ENCODE peak calls at places on chromosomes 4 and X, in five cellular contexts. A is hepatocyte, G is endodermal cell, B is fibroblast of lung, F is transverse colon. Y is an unnamed sample.

GRCh38 chr4:19850909-19851308 is 400.8 kb upstream of the SLIT2 start:
- DNase-seq in A (no peak), G (no peak), B (peak; percentile 95), F (no peak), Y (peak; percentile 62)

GRCh38 chr4:3031357-3032064 is 42.8 kb downstream of the HTT-AS start:
- DNase-seq in A (no peak), G (no peak), B (no peak), F (no peak), Y (peak; percentile 65)

GRCh38 chrX:66633541-66633940 is 5.3 kb downstream of the EDA2R start:
- DNase-seq in A (no peak), G (no peak), B (peak; percentile 87), F (no peak), Y (peak; percentile 29)

GRCh38 chr4:38673109-38673978 is 9.3 kb downstream of the KLF3 start:
- DNase-seq in A (peak; percentile 70), G (peak; percentile 55), B (peak; percentile 34), F (peak; percentile 93), Y (peak; percentile 77)

GRCh38 chrX:53374222-53374820 is 48.1 kb downstream of the SMC1A start:
- DNase-seq in A (no peak), G (no peak), B (peak; percentile 32), F (no peak), Y (peak; percentile 82)

GRCh38 chr4:20356565-20356964 is 104.9 kb downstream of the SLIT2 start:
- DNase-seq in A (no peak), G (no peak), B (peak; percentile 45), F (no peak), Y (no peak)

GRCh38 chr4:83067058-83067639 is 32.2 kb downstream of the COPS4 start:
- DNase-seq in A (no peak), G (no peak), B (no peak), F (no peak), Y (no peak)

GRCh38 chrX:10106801-10107200 is 50.0 kb upstream of the CLCN4 start:
- DNase-seq in A (no peak), G (no peak), B (no peak), F (peak; percentile 46), Y (no peak)

GRCh38 chr4:145679520-145679919 is 426 bp upstream of the C4orf51 start:
- DNase-seq in A (peak; percentile 71), G (no peak), B (peak; percentile 95), F (no peak), Y (peak; percentile 86)

GRCh38 chr4:17385403-17385802 is 126.5 kb downstream of the QDPR start:
- DNase-seq in A (peak; percentile 7), G (no peak), B (peak; percentile 38), F (no peak), Y (peak; percentile 67)

GRCh38 chr4:168074861-168075260 is 17.5 kb upstream of the ANXA10 start:
- DNase-seq in A (no peak), G (no peak), B (no peak), F (no peak), Y (no peak)

GRCh38 chr4:40305329-40306193 is 29.6 kb upstream of the CHRNA9 start:
- DNase-seq in A (no peak), G (no peak), B (no peak), F (peak; percentile 44), Y (no peak)

GRCh38 chr4:77308843-77309242 is 151.8 kb downstream of the CCNG2 start:
- DNase-seq in A (peak; percentile 30), G (no peak), B (peak; percentile 16), F (no peak), Y (peak; percentile 52)

GRCh38 chrX:123846598-123847038 is 13.2 kb upstream of the XIAP start:
- DNase-seq in A (no peak), G (no peak), B (peak; percentile 90), F (no peak), Y (peak; percentile 63)

GRCh38 chr4:10761903-10762302 is 77.3 kb upstream of the CLNK start:
- DNase-seq in A (no peak), G (no peak), B (peak; percentile 83), F (no peak), Y (no peak)

GRCh38 chr4:111943796-111944203 is 201.5 kb upstream of the FAM241A start:
- DNase-seq in A (peak; percentile 71), G (peak; percentile 86), B (peak; percentile 9), F (peak; percentile 61), Y (no peak)

GRCh38 chr4:154738426-154738825 is 5.4 kb upstream of the LRAT start:
- DNase-seq in A (no peak), G (no peak), B (peak; percentile 25), F (no peak), Y (no peak)

GRCh38 chr4:42618018-42618417 is 38.9 kb downstream of the ATP8A1 start:
- DNase-seq in A (peak; percentile 15), G (no peak), B (no peak), F (peak; percentile 57), Y (no peak)

GRCh38 chr4:82798168-82799005 is at the start of gene SCD5:
- DNase-seq in A (peak; percentile 80), G (peak; percentile 87), B (peak; percentile 84), F (peak; percentile 64), Y (peak; percentile 96)

GRCh38 chr4:82429728-82430192 is 502 bp downstream of the HNRNPDL start:
- DNase-seq in A (no peak), G (no peak), B (peak; percentile 43), F (no peak), Y (no peak)

GRCh38 chr4:174274436-174274835 is 9.0 kb downstream of the FBXO8 start:
- DNase-seq in A (no peak), G (no peak), B (no peak), F (no peak), Y (no peak)

GRCh38 chr4:109979932-109980717 is 67.4 kb downstream of the EGF start:
- DNase-seq in A (peak; percentile 33), G (no peak), B (peak; percentile 89), F (no peak), Y (no peak)

GRCh38 chrX:3518870-3519269 is 172.4 kb upstream of the MXRA5 start:
- DNase-seq in A (peak; percentile 35), G (no peak), B (peak; percentile 96), F (peak; percentile 18), Y (peak; percentile 64)
- H3K4me1 ChIP-seq in A (no peaks in the 10 kb centered on the region), G (no peaks in the 10 kb centered on the region), B (peaks cover 4% of the 10 kb centered on the region), F (no peaks in the 10 kb centered on the region), Y (peaks cover 48% of the 10 kb centered on the region)

DNA sequence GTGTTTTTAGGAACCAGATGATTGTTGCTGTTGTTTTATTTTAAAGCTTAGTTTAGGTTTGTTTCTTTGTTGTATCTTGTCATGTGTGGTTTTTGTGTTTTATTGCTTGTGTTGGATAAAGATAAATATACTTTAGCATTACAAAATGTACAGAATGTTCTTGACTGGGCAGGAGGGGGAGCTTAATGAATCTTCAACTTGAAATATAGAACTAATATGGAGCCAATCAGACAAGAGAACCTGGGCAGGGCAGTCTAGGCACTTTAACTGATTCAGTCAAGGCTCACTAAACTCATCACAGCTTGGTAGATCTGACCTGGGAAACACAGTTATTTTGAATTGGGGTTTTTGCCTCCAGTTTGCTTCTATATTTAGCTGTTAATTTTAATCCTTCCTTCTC is 304.2 kb downstream of the ARHGAP24 start:
- DNase-seq in A (no peak), G (no peak), B (peak; percentile 55), F (no peak), Y (no peak)
- H3K4me3 ChIP-seq in A (peak overlapping the region; percentile 9), G (peak overlapping the region; percentile 74), B (peak overlapping the region; percentile 59), F (peak overlapping the region; percentile 27), Y (peak overlapping the region; percentile 80)

DNA sequence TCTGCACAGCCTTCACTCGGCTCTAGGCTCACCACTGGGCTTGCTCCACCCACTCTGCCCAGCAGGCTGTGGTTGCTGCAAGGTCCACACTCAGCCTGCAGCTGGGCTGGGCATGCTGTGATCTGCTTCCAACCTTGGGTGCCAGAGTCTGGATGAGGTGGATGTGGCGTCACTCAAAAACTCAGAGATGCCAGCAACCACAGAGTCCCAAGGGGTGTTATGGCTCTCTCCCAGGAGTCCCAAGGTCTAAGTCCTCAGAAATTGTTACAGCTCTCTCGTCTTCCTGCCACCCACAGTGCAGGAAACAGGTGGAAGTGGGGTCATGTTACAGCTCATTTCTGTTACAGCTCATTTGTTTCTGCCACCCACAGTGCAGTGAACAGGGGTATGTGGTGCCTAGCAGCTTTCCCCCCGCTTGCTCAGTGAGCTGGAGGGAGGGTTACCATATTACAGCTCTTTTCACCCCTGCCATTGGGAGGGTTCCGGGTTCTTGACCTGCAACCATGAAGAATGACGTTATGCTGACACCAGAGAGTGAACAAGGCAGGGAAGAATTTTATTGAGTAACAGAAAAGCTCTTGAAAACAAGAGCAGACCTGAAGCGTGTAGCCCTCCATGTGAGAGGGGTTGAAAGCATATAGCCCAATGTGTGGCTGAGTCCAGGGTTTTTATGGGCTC is 893.9 kb downstream of the PCDH7 start:
- DNase-seq in A (no peak), G (peak; percentile 54), B (peak; percentile 1), F (no peak), Y (no peak)
- H3K4me1 ChIP-seq in A (no peaks in the 10 kb centered on the region), G (no peaks in the 10 kb centered on the region), B (no peaks in the 10 kb centered on the region), F (no peaks in the 10 kb centered on the region), Y (no peaks in the 10 kb centered on the region)

GRCh38 chr4:95051689-95052026 is 293.9 kb downstream of the BMPR1B start:
- DNase-seq in A (no peak), G (no peak), B (no peak), F (no peak), Y (no peak)
- H3K4me3 ChIP-seq in A (no peak overlapping the region), G (no peak overlapping the region), B (no peak overlapping the region), F (no peak overlapping the region), Y (no peak overlapping the region)

GRCh38 chr4:48082956-48083355 is 51.1 kb downstream of the TXK start:
- DNase-seq in A (no peak), G (no peak), B (no peak), F (no peak), Y (no peak)
- H3K4me1 ChIP-seq in A (peaks cover 12% of the 10 kb centered on the region), G (no peaks in the 10 kb centered on the region), B (no peaks in the 10 kb centered on the region), F (peaks cover 5% of the 10 kb centered on the region), Y (peaks cover 3% of the 10 kb centered on the region)

GRCh38 chr4:7802093-7802726 is 137.5 kb downstream of the AFAP1 start:
- DNase-seq in A (peak; percentile 91), G (peak; percentile 96), B (peak; percentile 77), F (peak; percentile 85), Y (peak; percentile 91)
- H3K4me3 ChIP-seq in A (no peak overlapping the region), G (no peak overlapping the region), B (no peak overlapping the region), F (no peak overlapping the region), Y (no peak overlapping the region)

GRCh38 chrX:39714471-39714870 is 383.3 kb downstream of the BCOR start:
- DNase-seq in A (no peak), G (no peak), B (no peak), F (no peak), Y (no peak)
- H3K4me1 ChIP-seq in A (no peaks in the 10 kb centered on the region), G (no peaks in the 10 kb centered on the region), B (no peaks in the 10 kb centered on the region), F (no peaks in the 10 kb centered on the region), Y (no peaks in the 10 kb centered on the region)

GRCh38 chr4:57614533-57614932 is 504.3 kb upstream of the IGFBP7 start:
- DNase-seq in A (no peak), G (peak; percentile 41), B (no peak), F (no peak), Y (no peak)
- H3K4me3 ChIP-seq in A (no peak overlapping the region), G (no peak overlapping the region), B (no peak overlapping the region), F (no peak overlapping the region), Y (no peak overlapping the region)

DNA sequence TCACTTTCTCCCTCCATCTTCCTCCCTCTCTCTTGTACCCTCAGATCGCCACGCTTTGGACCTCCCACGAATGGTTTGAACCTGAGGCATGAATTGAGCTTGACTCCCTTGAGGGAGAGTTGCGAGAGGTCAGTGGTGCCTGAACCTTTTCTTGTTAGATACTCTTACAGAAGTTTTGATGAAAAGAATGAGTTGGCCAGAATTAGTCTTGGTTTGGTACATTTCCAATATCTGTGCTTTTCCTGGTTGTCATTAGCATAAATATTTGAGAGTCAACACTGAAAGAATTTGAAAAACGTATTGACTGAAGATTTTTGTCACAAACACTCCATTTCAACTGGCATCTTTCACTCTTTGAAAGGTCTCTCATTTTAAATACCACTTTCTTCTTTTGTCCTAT is 510.6 kb upstream of the DIPK2B start:
- DNase-seq in A (no peak), G (no peak), B (peak; percentile 82), F (no peak), Y (no peak)
- H3K4me1 ChIP-seq in A (no peaks in the 10 kb centered on the region), G (no peaks in the 10 kb centered on the region), B (peaks cover 32% of the 10 kb centered on the region), F (peaks cover 17% of the 10 kb centered on the region), Y (peaks cover 60% of the 10 kb centered on the region)

Y was measured in osteoblast.